ENCODE peak calls at places on chromosomes 5 and 9, in six cellular contexts. B is HCT116, V is A549, M is HepG2, O is K562, X is SK-N-SH. R is an unnamed sample.

GRCh38 chr5:172412724-172413260 is 41.5 kb downstream of the SH3PXD2B start:
- DNase-seq in V (no peak), M (no peak), O (no peak), B (no peak), X (peak; percentile 61), R (no peak)

GRCh38 chr5:121975294-121975693 is 13.5 kb downstream of the SRFBP1 start:
- DNase-seq in B (no peak), X (no peak), O (no peak), M (no peak), V (no peak), R (no peak)

GRCh38 chr5:150163547-150164059 is 3.0 kb upstream of the CDX1 start:
- DNase-seq in B (no peak), M (no peak), O (peak; percentile 36), X (no peak), V (no peak), R (no peak)

GRCh38 chr5:92544567-92544966 is 1036.5 kb downstream of the NR2F1-AS1 start:
- DNase-seq in B (no peak), M (no peak), X (no peak), V (no peak), O (no peak), R (no peak)

GRCh38 chr9:129491486-129491855 is 129.4 kb downstream of the C9orf50 start:
- DNase-seq in V (no peak), B (no peak), M (no peak), X (no peak), O (no peak), R (no peak)

GRCh38 chr9:89597711-89598707 is 6.8 kb upstream of the GADD45G start:
- DNase-seq in M (peak; percentile 46), X (peak; percentile 65), V (peak; percentile 24), O (peak; percentile 25), B (no peak), R (no peak)

GRCh38 chr5:63247651-63248050 is 669.0 kb downstream of the LRRC70 start:
- DNase-seq in O (no peak), B (no peak), M (no peak), X (no peak), V (no peak), R (no peak)

GRCh38 chr5:13913962-13914361 is 30.5 kb downstream of the DNAH5 start:
- DNase-seq in O (no peak), B (no peak), M (no peak), V (no peak), X (no peak), R (no peak)

GRCh38 chr9:134339183-134339806 is 13.0 kb downstream of the RXRA start:
- DNase-seq in O (peak; percentile 54), V (no peak), M (no peak), B (no peak), X (no peak), R (no peak)

GRCh38 chr9:122498883-122499288 is 11.7 kb upstream of the OR1J2 start:
- DNase-seq in X (peak; percentile 45), O (peak; percentile 19), V (peak; percentile 13), M (peak; percentile 24), B (peak; percentile 29), R (peak; percentile 27)

GRCh38 chr5:149639718-149640117 is 58.4 kb downstream of the ARHGEF37 start:
- DNase-seq in B (no peak), O (no peak), M (no peak), X (peak; percentile 33), V (no peak), R (no peak)

GRCh38 chr9:129172816-129173215 is 5.2 kb downstream of the IER5L start:
- DNase-seq in V (no peak), X (no peak), M (no peak), O (no peak), B (no peak), R (no peak)

GRCh38 chr5:111509119-111509518 is 3.2 kb downstream of the STARD4 start:
- DNase-seq in B (no peak), X (no peak), M (peak; percentile 6), V (no peak), O (no peak), R (no peak)

GRCh38 chr5:82662340-82662739 is 384.2 kb upstream of the RPS23 start:
- DNase-seq in B (no peak), V (no peak), O (no peak), X (no peak), M (no peak), R (no peak)

GRCh38 chr9:90393355-90394152 is 249.1 kb downstream of the DIRAS2 start:
- DNase-seq in V (no peak), M (peak; percentile 0), X (no peak), O (no peak), B (no peak), R (no peak)

GRCh38 chr9:15357050-15357653 is 50.1 kb upstream of the TTC39B start:
- DNase-seq in M (peak; percentile 60), V (no peak), O (no peak), X (no peak), B (no peak), R (no peak)

GRCh38 chr5:124649548-124650501 is 96.6 kb downstream of the ZNF608 start:
- DNase-seq in M (no peak), B (no peak), O (peak; percentile 23), X (peak; percentile 78), V (no peak), R (no peak)

GRCh38 chr9:127726871-127727270 is 8.2 kb downstream of the TOR2A start:
- DNase-seq in V (no peak), X (no peak), B (no peak), O (no peak), M (no peak), R (no peak)

GRCh38 chr5:157523976-157524375 is 51.6 kb downstream of the ADAM19 start:
- DNase-seq in M (no peak), V (no peak), O (no peak), X (no peak), B (no peak), R (no peak)

GRCh38 chr9:19379697-19380046 is 364 bp downstream of the RPS6 start:
- DNase-seq in V (no peak), M (no peak), B (no peak), X (peak; percentile 54), O (peak; percentile 43), R (no peak)

GRCh38 chr5:103532116-103532734 is 30.4 kb downstream of the NUDT12 start:
- DNase-seq in X (no peak), V (no peak), B (no peak), O (no peak), M (no peak), R (no peak)

GRCh38 chr9:106503759-106504158 is 359.2 kb upstream of the ZNF462 start:
- DNase-seq in O (no peak), M (no peak), X (no peak), V (no peak), B (no peak), R (no peak)

GRCh38 chr9:131525643-131526565 is 5.2 kb downstream of the UCK1 start:
- DNase-seq in M (no peak), O (no peak), B (no peak), X (no peak), V (no peak), R (no peak)

GRCh38 chr5:168302785-168303184 is 11.3 kb downstream of the WWC1 start:
- DNase-seq in X (no peak), B (peak; percentile 63), M (no peak), V (no peak), O (no peak), R (no peak)

DNA sequence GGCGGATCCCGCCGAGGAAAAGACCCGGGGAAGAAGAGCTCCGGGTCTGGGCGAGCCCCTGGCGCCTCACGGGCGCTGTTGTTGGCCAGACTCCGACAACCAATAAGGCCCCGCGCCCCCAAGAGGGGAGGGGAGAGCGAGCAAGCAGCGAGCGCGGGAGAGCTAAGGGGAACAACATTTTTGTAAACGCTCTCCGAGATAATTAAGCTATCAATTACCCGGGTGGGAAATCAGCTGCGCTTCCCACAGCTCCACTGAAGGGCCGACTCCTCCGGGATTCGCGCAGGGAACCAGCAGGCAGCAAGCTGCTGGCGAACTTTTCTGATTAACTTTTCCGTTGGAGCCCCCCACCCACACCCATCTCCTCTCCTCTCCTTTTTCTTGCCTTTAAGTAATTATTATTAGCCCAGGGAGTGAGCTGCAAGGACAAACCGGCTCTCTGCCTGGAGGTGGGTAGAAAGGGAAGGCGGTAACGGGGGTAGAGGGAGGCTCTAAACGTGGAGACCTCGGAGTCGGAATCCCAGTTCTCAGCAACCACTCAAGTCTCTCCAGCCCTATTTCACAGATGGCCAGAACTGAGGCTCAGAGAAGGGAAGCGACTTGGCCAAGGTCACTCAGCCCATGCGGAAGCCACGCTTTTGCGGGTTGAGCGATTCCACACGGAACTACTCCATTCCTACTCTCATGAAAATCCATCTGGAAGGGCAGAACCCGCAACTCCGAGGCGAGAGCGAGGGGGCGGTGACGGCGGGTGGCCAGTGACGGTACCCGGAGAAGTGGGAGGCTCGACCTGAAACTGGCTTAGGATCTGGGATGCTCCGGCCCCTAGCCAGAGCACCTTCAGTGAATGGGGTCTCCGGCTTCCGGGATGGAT is 1.3 kb downstream of the ASTN2 start:
- DNase-seq in M (no peak), B (no peak), O (no peak), X (peak; percentile 82), V (no peak), R (no peak)
- H3K4me3 ChIP-seq in M (no peak overlapping the region), B (no peak overlapping the region), O (no peak overlapping the region), X (peak overlapping the region; percentile 48), V (peak overlapping the region; percentile 47), R (peak overlapping the region; percentile 25)

GRCh38 chr9:35852267-35852815 is 17.9 kb downstream of the OR13J1 start:
- DNase-seq in O (no peak), B (no peak), X (no peak), M (no peak), V (no peak), R (no peak)
- TF ChIP-seq REST in O (no peak), B (no peak), X (no peak), M (no peak), V (no peak), R (no peak)

GRCh38 chr5:169805527-169805934 is 168.5 kb downstream of the DOCK2 start:
- DNase-seq in X (no peak), B (no peak), M (no peak), V (no peak), O (peak; percentile 47), R (no peak)

GRCh38 chr5:169804861-169805260 is 167.8 kb downstream of the DOCK2 start:
- DNase-seq in M (no peak), B (no peak), O (no peak), V (no peak), X (no peak), R (no peak)

GRCh38 chr5:169801781-169802180 is 164.7 kb downstream of the DOCK2 start:
- DNase-seq in M (no peak), O (no peak), V (no peak), X (no peak), B (no peak), R (no peak)

GRCh38 chr5:169801324-169801777 is 164.3 kb downstream of the DOCK2 start:
- DNase-seq in M (no peak), V (no peak), B (no peak), O (no peak), X (no peak), R (no peak)

GRCh38 chr5:169803077-169803981 is 166.3 kb downstream of the DOCK2 start:
- DNase-seq in X (peak; percentile 59), O (peak; percentile 57), M (no peak), V (no peak), B (no peak), R (no peak)
- H3K4me3 ChIP-seq in X (peak overlapping the region; percentile 36), O (no peak overlapping the region), M (no peak overlapping the region), V (no peak overlapping the region), B (no peak overlapping the region), R (no peak overlapping the region)

GRCh38 chr9:10858817-10859216 is 246.0 kb upstream of the PTPRD start:
- DNase-seq in B (no peak), O (no peak), V (no peak), M (no peak), X (no peak), R (no peak)

DNA sequence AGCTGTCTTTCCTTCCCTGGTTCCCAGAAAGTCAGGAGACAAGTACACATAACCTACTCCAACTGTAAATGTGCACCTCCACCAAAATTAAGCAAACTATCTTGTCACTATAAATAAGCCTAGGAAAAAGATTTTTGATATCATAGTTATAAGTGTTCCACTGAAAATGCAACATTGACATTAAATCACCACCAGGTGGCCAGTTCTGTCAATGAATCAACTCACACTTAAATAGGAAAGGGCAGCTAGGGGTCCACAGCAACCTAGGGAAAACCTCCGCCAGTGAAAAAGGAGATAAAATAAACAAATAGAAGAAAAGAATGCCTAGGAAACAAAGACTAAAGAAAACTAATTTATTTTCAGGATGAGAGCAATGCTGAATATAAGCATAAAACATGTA is 243.0 kb upstream of the PTPRD start:
- DNase-seq in V (no peak), O (no peak), X (no peak), M (no peak), B (no peak), R (no peak)
- TF ChIP-seq REST in V (no peak), O (no peak), X (no peak), M (no peak), B (no peak), R (no peak)